ENCODE peak calls at places on chromosomes 12 and 14, in five cellular contexts. T is AG09309, J is hippocampal formation, M is right cardiac atrium, E is upper lobe of left lung. Q is an unnamed sample.

GRCh38 chr12:117231750-117232149 is 41.5 kb upstream of the FBXO21 start:
- DNase-seq in T (no peak), J (no peak), M (no peak), E (no peak), Q (no peak)

GRCh38 chr14:34059925-34060746 is 109.3 kb upstream of the EGLN3 start:
- DNase-seq in T (no peak), J (peak; percentile 16), M (peak; percentile 86), E (peak; percentile 94), Q (no peak)

GRCh38 chr14:69153848-69154208 is 909 bp upstream of the DCAF5 start:
- DNase-seq in T (no peak), J (no peak), M (peak; percentile 42), E (no peak), Q (no peak)

GRCh38 chr12:118436986-118437385 is 60.6 kb downstream of the SUDS3 start:
- DNase-seq in T (peak; percentile 23), J (no peak), M (no peak), E (no peak), Q (no peak)

GRCh38 chr14:93301821-93302447 is 30.9 kb downstream of the BTBD7 start:
- DNase-seq in T (no peak), J (no peak), M (no peak), E (no peak), Q (no peak)

GRCh38 chr14:21723431-21724045 is 49.9 kb upstream of the OR4E1 start:
- DNase-seq in T (no peak), J (no peak), M (no peak), E (no peak), Q (no peak)

GRCh38 chr12:93860659-93861373 is 183.6 kb downstream of the CRADD start:
- DNase-seq in T (no peak), J (no peak), M (no peak), E (no peak), Q (no peak)

GRCh38 chr12:58416211-58416610 is 474.8 kb downstream of the ATP23 start:
- DNase-seq in T (peak; percentile 85), J (no peak), M (no peak), E (no peak), Q (peak; percentile 81)

GRCh38 chr14:21054123-21054767 is 3.4 kb upstream of the RNASE8 start:
- DNase-seq in T (no peak), J (no peak), M (no peak), E (no peak), Q (no peak)

GRCh38 chr12:5078423-5078822 is 34.7 kb downstream of the KCNA5 start:
- DNase-seq in T (no peak), J (no peak), M (peak; percentile 82), E (no peak), Q (no peak)

GRCh38 chr14:87888136-87888999 is 104.6 kb downstream of the GALC start:
- DNase-seq in T (no peak), J (no peak), M (peak; percentile 42), E (no peak), Q (peak; percentile 21)

GRCh38 chr12:132260721-132261120 is 68.7 kb downstream of the GALNT9 start:
- DNase-seq in T (no peak), J (no peak), M (no peak), E (peak; percentile 78), Q (no peak)

GRCh38 chr12:132438139-132438700 is 51.7 kb upstream of the FBRSL1 start:
- DNase-seq in T (no peak), J (no peak), M (no peak), E (no peak), Q (no peak)

GRCh38 chr14:20489093-20489994 is 16.0 kb upstream of the RNASE10 start:
- DNase-seq in T (no peak), J (no peak), M (no peak), E (no peak), Q (no peak)

GRCh38 chr12:15754233-15754632 is 35.0 kb downstream of the EPS8 start:
- DNase-seq in T (no peak), J (no peak), M (no peak), E (no peak), Q (peak; percentile 71)

GRCh38 chr12:52070243-52070925 is 606 bp downstream of the ATG101 start:
- DNase-seq in T (no peak), J (no peak), M (no peak), E (no peak), Q (no peak)

GRCh38 chr12:80142640-80143039 is 43.3 kb downstream of the OTOGL start:
- DNase-seq in T (no peak), J (no peak), M (no peak), E (no peak), Q (no peak)

GRCh38 chr12:102063066-102063465 is 1.3 kb upstream of the WASHC3 start:
- DNase-seq in T (no peak), J (no peak), M (no peak), E (no peak), Q (no peak)

GRCh38 chr12:27982951-27983350 is 10.4 kb upstream of the PTHLH start:
- DNase-seq in T (no peak), J (no peak), M (no peak), E (no peak), Q (no peak)

GRCh38 chr12:21911832-21912231 is 29.4 kb downstream of the ABCC9 start:
- DNase-seq in T (no peak), J (no peak), M (no peak), E (no peak), Q (no peak)

GRCh38 chr14:56154321-56154720 is 36.1 kb downstream of the PELI2 start:
- DNase-seq in T (no peak), J (no peak), M (no peak), E (no peak), Q (no peak)

GRCh38 chr12:117063162-117063911 is 35.9 kb downstream of the TESC start:
- DNase-seq in T (no peak), J (peak; percentile 20), M (no peak), E (no peak), Q (no peak)

GRCh38 chr14:64337901-64338615 is 43.9 kb upstream of the ESR2 start:
- DNase-seq in T (no peak), J (peak; percentile 14), M (no peak), E (peak; percentile 94), Q (peak; percentile 21)

GRCh38 chr12:123388948-123389559 is 5.1 kb downstream of the KMT5A start:
- DNase-seq in T (no peak), J (no peak), M (no peak), E (peak; percentile 89), Q (no peak)

GRCh38 chr14:99393059-99393655 is 87.5 kb downstream of the SETD3 start:
- DNase-seq in T (no peak), J (no peak), M (no peak), E (no peak), Q (no peak)

GRCh38 chr12:3407723-3408122 is 83.3 kb upstream of the PRMT8 start:
- DNase-seq in T (no peak), J (no peak), M (no peak), E (no peak), Q (no peak)

GRCh38 chr14:20219033-20219432 is 4.5 kb upstream of the OR11H6 start:
- DNase-seq in T (no peak), J (no peak), M (no peak), E (no peak), Q (peak; percentile 5)

GRCh38 chr14:50501642-50502041 is 30.7 kb downstream of the MAP4K5 start:
- DNase-seq in T (peak; percentile 10), J (no peak), M (no peak), E (no peak), Q (peak; percentile 40)

GRCh38 chr12:62805517-62805916 is 129.4 kb downstream of the PPM1H start:
- DNase-seq in T (no peak), J (no peak), M (no peak), E (no peak), Q (no peak)

GRCh38 chr14:75917322-75918251 is 64.2 kb downstream of the TGFB3 start:
- DNase-seq in T (no peak), J (no peak), M (no peak), E (no peak), Q (no peak)

GRCh38 chr12:190881-191280 is 23.1 kb downstream of the SLC6A12 start:
- DNase-seq in T (no peak), J (no peak), M (peak; percentile 4), E (no peak), Q (no peak)

GRCh38 chr12:50546441-50547318 is 41.9 kb downstream of the DIP2B start:
- DNase-seq in T (no peak), J (no peak), M (no peak), E (no peak), Q (no peak)

GRCh38 chr12:96400631-96401060 is 407 bp upstream of the CDK17 start:
- DNase-seq in T (no peak), J (peak; percentile 73), M (no peak), E (no peak), Q (no peak)

GRCh38 chr12:65524666-65525065 is 246.2 kb downstream of the MSRB3 start:
- DNase-seq in T (peak; percentile 59), J (no peak), M (no peak), E (no peak), Q (peak; percentile 58)

GRCh38 chr14:74548881-74549280 is 55.3 kb downstream of the ISCA2 start:
- DNase-seq in T (peak; percentile 78), J (no peak), M (peak; percentile 89), E (no peak), Q (peak; percentile 92)

GRCh38 chr14:68285421-68286179 is 466.0 kb downstream of the RAD51B start:
- DNase-seq in T (no peak), J (no peak), M (no peak), E (no peak), Q (no peak)

GRCh38 chr12:23113781-23114180 is 488.8 kb downstream of the ETNK1 start:
- DNase-seq in T (no peak), J (no peak), M (no peak), E (no peak), Q (no peak)